ENCODE peak calls at places on chromosomes 13 and 19, in four cellular contexts. C is H9, O is left ventricle myocardium inferior, N is osteoblast. E is an unnamed sample.

GRCh38 chr13:43285891-43286602 is 262.7 kb downstream of the DNAJC15 start:
- DNase-seq in C (no peak), O (no peak), N (no peak), E (peak; percentile 63)

GRCh38 chr13:80012281-80012680 is 328.6 kb downstream of the SPRY2 start:
- DNase-seq in C (no peak), O (no peak), N (peak; percentile 67), E (no peak)

GRCh38 chr13:31951215-31951678 is 80.3 kb upstream of the FRY start:
- DNase-seq in C (no peak), O (peak; percentile 65), N (no peak), E (no peak)

GRCh38 chr13:46552302-46552680 is 679 bp upstream of the LRCH1 start:
- DNase-seq in C (no peak), O (no peak), N (no peak), E (no peak)

GRCh38 chr13:92390217-92390616 is 836.4 kb upstream of the GPC6 start:
- DNase-seq in C (no peak), O (no peak), N (no peak), E (no peak)

GRCh38 chr19:34416021-34416545 is 11.9 kb downstream of the PDCD2L start:
- DNase-seq in C (no peak), O (no peak), N (no peak), E (no peak)

GRCh38 chr13:47594833-47595232 is 406.2 kb downstream of the SUCLA2 start:
- DNase-seq in C (peak; percentile 40), O (no peak), N (no peak), E (peak; percentile 23)

GRCh38 chr13:70723732-70724131 is 615.5 kb upstream of the KLHL1 start:
- DNase-seq in C (no peak), O (no peak), N (no peak), E (no peak)

GRCh38 chr19:39365531-39365930 is 23.3 kb downstream of the SAMD4B start:
- DNase-seq in C (no peak), O (no peak), N (no peak), E (no peak)

GRCh38 chr19:10104665-10105221 is 1.4 kb upstream of the PPAN start:
- DNase-seq in C (no peak), O (no peak), N (peak; percentile 56), E (no peak)

GRCh38 chr13:106468207-106468606 is 67.3 kb downstream of the EFNB2 start:
- DNase-seq in C (no peak), O (peak; percentile 44), N (no peak), E (no peak)

GRCh38 chr13:38914070-38914469 is 76.6 kb downstream of the STOML3 start:
- DNase-seq in C (no peak), O (no peak), N (no peak), E (no peak)

GRCh38 chr19:4748589-4748988 is 24.9 kb upstream of the DPP9 start:
- DNase-seq in C (no peak), O (no peak), N (no peak), E (no peak)

GRCh38 chr19:12783226-12783848 is 7.9 kb upstream of the JUNB start:
- DNase-seq in C (no peak), O (no peak), N (peak; percentile 86), E (no peak)

GRCh38 chr19:34215666-34216038 is 38.7 kb upstream of the GARRE1 start:
- DNase-seq in C (no peak), O (no peak), N (no peak), E (no peak)

GRCh38 chr19:11138659-11139526 is 16.7 kb downstream of the SPC24 start:
- DNase-seq in C (peak; percentile 74), O (peak; percentile 85), N (peak; percentile 96), E (peak; percentile 78)

GRCh38 chr13:75717525-75717924 is 81.4 kb downstream of the LMO7 start:
- DNase-seq in C (no peak), O (no peak), N (no peak), E (no peak)

GRCh38 chr13:28544026-28544425 is 49.1 kb upstream of the FLT1 start:
- DNase-seq in C (no peak), O (no peak), N (no peak), E (no peak)

GRCh38 chr19:1651548-1652394 is 644 bp downstream of the TCF3 start:
- DNase-seq in C (no peak), O (peak; percentile 41), N (peak; percentile 96), E (peak; percentile 79)

GRCh38 chr13:40609972-40610726 is 56.3 kb downstream of the FOXO1 start:
- DNase-seq in C (no peak), O (no peak), N (peak; percentile 21), E (no peak)

GRCh38 chr19:30120860-30121484 is 178.9 kb downstream of the URI1 start:
- DNase-seq in C (no peak), O (no peak), N (no peak), E (no peak)

GRCh38 chr13:73365681-73366080 is 306.9 kb downstream of the KLF5 start:
- DNase-seq in C (no peak), O (no peak), N (no peak), E (no peak)

GRCh38 chr13:48849515-48849914 is 126.2 kb upstream of the FNDC3A start:
- DNase-seq in C (no peak), O (no peak), N (no peak), E (no peak)

GRCh38 chr13:47044842-47045241 is 148.0 kb upstream of the HTR2A start:
- DNase-seq in C (no peak), O (no peak), N (no peak), E (no peak)

GRCh38 chr19:40205760-40206159 is 12.4 kb downstream of the TTC9B start:
- DNase-seq in C (peak; percentile 41), O (no peak), N (no peak), E (no peak)

GRCh38 chr13:46165485-46166220 is 16.3 kb downstream of the LCP1 start:
- DNase-seq in C (no peak), O (no peak), N (no peak), E (no peak)

GRCh38 chr13:48806522-48806921 is 152.8 kb downstream of the CYSLTR2 start:
- DNase-seq in C (no peak), O (no peak), N (no peak), E (no peak)

GRCh38 chr13:113923376-113924063 is 50.4 kb downstream of the C13orf46 start:
- DNase-seq in C (peak; percentile 15), O (no peak), N (no peak), E (no peak)

GRCh38 chr19:14107581-14108461 is 9.7 kb downstream of the PRKACA start:
- DNase-seq in C (no peak), O (peak; percentile 79), N (peak; percentile 90), E (no peak)

GRCh38 chr19:46216612-46217011 is 12.9 kb upstream of the IGFL1 start:
- DNase-seq in C (no peak), O (no peak), N (no peak), E (no peak)

GRCh38 chr19:46211201-46211881 is 18.2 kb upstream of the IGFL1 start:
- DNase-seq in C (peak; percentile 91), O (no peak), N (no peak), E (peak; percentile 33)

GRCh38 chr19:46210634-46211033 is 18.9 kb upstream of the IGFL1 start:
- DNase-seq in C (no peak), O (no peak), N (no peak), E (no peak)

GRCh38 chr19:46213156-46213555 is 16.4 kb upstream of the IGFL1 start:
- DNase-seq in C (no peak), O (no peak), N (no peak), E (no peak)

GRCh38 chr19:46213806-46214205 is 15.7 kb upstream of the IGFL1 start:
- DNase-seq in C (no peak), O (no peak), N (no peak), E (no peak)
- TF ChIP-seq CTCF in C (no peak), O (no peak), N (no peak), E (no peak)

GRCh38 chr19:54462713-54463530 is 656 bp downstream of the LENG9 start:
- DNase-seq in C (peak; percentile 81), O (peak; percentile 82), N (peak; percentile 93), E (peak; percentile 81)
- TF ChIP-seq CTCF in C (peak; percentile 56), O (peak; percentile 33), N (peak; percentile 18), E (peak; percentile 51)

DNA sequence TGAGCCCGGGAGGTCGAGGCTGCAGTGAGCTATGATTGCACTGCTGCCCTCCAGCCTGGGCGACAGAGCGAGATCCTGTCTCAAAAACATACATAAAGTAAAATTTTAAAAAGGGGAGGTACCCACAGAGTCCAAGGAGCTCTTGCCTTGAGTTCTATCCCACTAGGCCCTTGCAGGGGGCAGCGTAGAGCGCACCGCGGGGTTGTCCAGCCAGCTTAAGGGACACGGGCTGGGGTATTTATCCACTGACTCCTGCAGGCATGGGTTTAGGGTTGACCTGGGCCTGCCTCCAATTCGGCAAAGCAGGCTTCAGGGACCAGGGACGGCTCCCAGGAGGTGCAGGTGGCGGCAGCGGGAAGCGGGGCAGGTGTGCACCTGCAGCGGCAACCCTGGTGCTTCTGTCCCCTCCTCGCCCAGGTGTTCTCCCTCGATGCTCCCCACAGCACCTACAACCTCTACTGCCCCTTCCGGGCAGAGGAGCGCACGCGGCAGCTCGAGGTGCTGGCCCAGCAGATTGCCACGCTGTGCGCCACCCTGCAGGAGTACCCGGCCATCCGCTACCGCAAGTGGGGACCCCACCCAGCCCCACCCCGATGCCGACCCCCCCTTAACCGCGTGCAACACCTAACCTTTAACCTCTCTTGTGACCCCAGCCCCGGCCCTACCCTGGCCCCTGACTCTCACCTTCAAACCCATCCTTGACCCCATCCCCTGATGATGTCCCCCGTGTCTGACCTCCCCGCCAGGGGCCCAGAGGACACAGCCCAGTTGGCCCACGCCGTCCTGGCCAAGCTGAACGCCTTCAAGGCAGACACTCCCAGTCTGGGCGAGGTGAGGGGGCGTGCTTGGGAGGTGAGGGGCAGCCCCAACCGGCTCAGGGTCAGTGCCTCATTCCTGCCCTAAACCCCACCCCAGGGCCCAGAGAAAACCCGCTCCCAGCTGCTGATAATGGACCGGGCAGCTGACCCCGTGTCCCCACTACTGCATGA is 4.7 kb downstream of the STXBP2 start:
- DNase-seq in C (peak; percentile 51), O (no peak), N (no peak), E (peak; percentile 26)
- TF ChIP-seq CTCF in C (peak; percentile 61), O (no peak), N (no peak), E (peak; percentile 38)

DNA sequence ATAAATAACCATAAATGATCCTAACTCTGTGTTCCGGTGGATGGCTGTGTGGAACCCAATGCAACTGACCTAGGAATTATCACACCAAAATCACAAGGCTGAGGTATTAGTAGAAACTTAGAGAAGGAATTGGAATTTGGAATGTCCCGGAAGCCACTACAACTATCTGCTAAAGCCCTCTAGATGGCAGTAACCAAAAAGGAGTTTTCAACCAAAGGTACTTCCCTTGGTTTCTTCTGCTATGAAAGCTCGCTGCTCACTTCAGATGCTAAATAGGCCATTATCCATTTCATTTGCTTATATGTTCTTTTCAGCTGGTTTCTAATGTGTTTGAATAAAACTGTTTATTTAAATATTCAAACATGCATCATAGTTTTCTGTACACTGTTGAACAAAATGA is 1589.1 kb upstream of the SPRY2 start:
- DNase-seq in C (peak; percentile 25), O (no peak), N (no peak), E (peak; percentile 61)
- TF ChIP-seq CTCF in C (peak; percentile 76), O (peak; percentile 15), N (no peak), E (peak; percentile 70)

DNA sequence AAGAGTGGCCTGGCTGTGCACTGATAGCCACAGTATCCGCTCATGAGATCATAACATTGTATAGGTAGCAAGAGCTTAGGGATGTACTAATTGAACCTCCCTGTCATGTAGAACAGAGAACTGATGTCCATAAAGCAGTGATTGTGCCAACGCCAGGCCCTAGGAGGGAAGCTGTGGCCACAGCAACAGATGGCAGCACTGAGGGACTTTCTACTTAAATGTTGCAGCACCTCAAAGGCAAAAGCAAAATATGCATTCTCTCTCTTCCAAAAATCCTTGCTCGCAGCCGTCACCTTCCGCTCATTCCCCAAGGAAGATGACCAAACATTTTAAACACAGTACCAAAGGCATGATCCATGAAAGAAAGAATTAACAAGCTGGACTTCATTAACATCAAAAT is 32.3 kb downstream of the COL4A1 start:
- DNase-seq in C (no peak), O (no peak), N (no peak), E (peak; percentile 38)
- TF ChIP-seq CTCF in C (peak; percentile 49), O (peak; percentile 62), N (peak; percentile 39), E (peak; percentile 39)

GRCh38 chr13:26011996-26012688 is 39.7 kb downstream of the SHISA2 start:
- DNase-seq in C (no peak), O (no peak), N (no peak), E (no peak)
- TF ChIP-seq CTCF in C (no peak), O (no peak), N (no peak), E (no peak)

E was measured in neural progenitor cell.